ENCODE peak calls at places on chromosomes 1 and 21, in ten cellular contexts. U is omental fat pad, B is foreskin fibroblast, Z is MM.1S, F is GM06990, S is astrocyte of the spinal cord, N is endothelial cell, O is left lung, I is fibroblast of mammary gland, D is lung. X is an unnamed sample.

GRCh38 chr21:16437586-16437985 is 707.8 kb downstream of the USP25 start:
- DNase-seq in U (no peak), B (no peak), Z (no peak), F (no peak), S (no peak), N (no peak), O (no peak), I (no peak), D (no peak), X (no peak)

GRCh38 chr1:1521331-1521730 is 9.4 kb downstream of the ATAD3A start:
- DNase-seq in U (no peak), B (no peak), Z (no peak), F (no peak), S (no peak), N (no peak), O (no peak), I (no peak), D (no peak), X (no peak)

GRCh38 chr1:2049517-2050481 is at the start of gene PRKCZ:
- DNase-seq in U (peak), B (no peak), Z (no peak), F (peak), S (no peak), N (peak), O (peak), I (no peak), D (peak), X (peak)

GRCh38 chr1:41382531-41383090 is 21.4 kb downstream of the FOXO6 start:
- DNase-seq in U (no peak), B (peak), Z (no peak), F (no peak), S (no peak), N (no peak), O (no peak), I (no peak), D (peak), X (peak)

GRCh38 chr1:25996966-25997758 is 701 bp downstream of the PAFAH2 start:
- DNase-seq in U (no peak), B (peak), Z (peak), F (peak), S (peak), N (no peak), O (no peak), I (peak), D (peak), X (peak)

GRCh38 chr1:180248731-180249681 is 18.9 kb downstream of the LHX4 start:
- DNase-seq in U (no peak), B (no peak), Z (no peak), F (no peak), S (no peak), N (no peak), O (no peak), I (no peak), D (no peak), X (peak)

GRCh38 chr1:189962171-189962570 is 515.5 kb downstream of the BRINP3 start:
- DNase-seq in U (no peak), B (peak), Z (no peak), F (no peak), S (peak), N (no peak), O (no peak), I (no peak), D (no peak), X (peak)

GRCh38 chr1:32307313-32307712 is 15.4 kb downstream of the HDAC1 start:
- DNase-seq in U (no peak), B (peak), Z (no peak), F (no peak), S (no peak), N (no peak), O (no peak), I (peak), D (no peak), X (no peak)

GRCh38 chr1:248243204-248243603 is 12.0 kb downstream of the OR2M4 start:
- DNase-seq in U (no peak), B (peak), Z (peak), F (peak), S (peak), N (no peak), O (no peak), I (peak), D (no peak), X (peak)

GRCh38 chr1:4659247-4659646 is 4.8 kb downstream of the AJAP1 start:
- DNase-seq in U (no peak), B (no peak), Z (no peak), F (no peak), S (no peak), N (no peak), O (no peak), I (no peak), D (no peak), X (no peak)

GRCh38 chr1:230169454-230170152 is 102.6 kb downstream of the GALNT2 start:
- DNase-seq in U (no peak), B (no peak), Z (peak), F (no peak), S (no peak), N (no peak), O (no peak), I (no peak), D (no peak), X (no peak)

GRCh38 chr1:229094476-229095311 is 176.2 kb upstream of the RAB4A start:
- DNase-seq in U (no peak), B (no peak), Z (no peak), F (no peak), S (no peak), N (no peak), O (no peak), I (peak), D (no peak), X (peak)

GRCh38 chr21:38170283-38170682 is 86.5 kb upstream of the KCNJ15 start:
- DNase-seq in U (no peak), B (peak), Z (peak), F (no peak), S (peak), N (peak), O (no peak), I (peak), D (peak), X (peak)

GRCh38 chr1:147089457-147089856 is 82.8 kb downstream of the PRKAB2 start:
- DNase-seq in U (no peak), B (no peak), Z (no peak), F (no peak), S (no peak), N (no peak), O (no peak), I (no peak), D (no peak), X (no peak)

GRCh38 chr1:51416910-51417309 is 86.5 kb upstream of the TTC39A start:
- DNase-seq in U (no peak), B (no peak), Z (no peak), F (no peak), S (no peak), N (no peak), O (no peak), I (no peak), D (no peak), X (no peak)

GRCh38 chr1:198775606-198776005 is 136.8 kb downstream of the PTPRC start:
- DNase-seq in U (no peak), B (peak), Z (no peak), F (no peak), S (peak), N (no peak), O (peak), I (peak), D (no peak), X (peak)

GRCh38 chr1:117671781-117672501 is 66.1 kb downstream of the TENT5C start:
- DNase-seq in U (no peak), B (no peak), Z (no peak), F (no peak), S (peak), N (peak), O (no peak), I (peak), D (peak), X (peak)

GRCh38 chr1:151157067-151157531 is 650 bp downstream of the TNFAIP8L2 start:
- DNase-seq in U (no peak), B (no peak), Z (no peak), F (peak), S (no peak), N (no peak), O (no peak), I (no peak), D (no peak), X (no peak)

GRCh38 chr21:29526545-29526944 is 227.8 kb downstream of the BACH1 start:
- DNase-seq in U (no peak), B (no peak), Z (no peak), F (no peak), S (no peak), N (no peak), O (no peak), I (no peak), D (no peak), X (no peak)

GRCh38 chr1:63960326-63960725 is 186.5 kb downstream of the ROR1 start:
- DNase-seq in U (no peak), B (peak), Z (no peak), F (no peak), S (no peak), N (no peak), O (no peak), I (peak), D (no peak), X (peak)

GRCh38 chr1:199396456-199396855 is 631.1 kb upstream of the NR5A2 start:
- DNase-seq in U (no peak), B (no peak), Z (no peak), F (no peak), S (no peak), N (no peak), O (no peak), I (no peak), D (no peak), X (no peak)

GRCh38 chr21:42878678-42878992 is 704 bp downstream of the WDR4 start:
- DNase-seq in U (no peak), B (no peak), Z (no peak), F (no peak), S (no peak), N (no peak), O (no peak), I (no peak), D (no peak), X (no peak)

GRCh38 chr1:42035205-42035829 is 116.6 kb upstream of the HIVEP3 start:
- DNase-seq in U (no peak), B (peak), Z (peak), F (no peak), S (peak), N (peak), O (peak), I (peak), D (peak), X (peak)

GRCh38 chr1:44405804-44406743 is 1.0 kb downstream of the RNF220 start:
- DNase-seq in U (no peak), B (peak), Z (no peak), F (peak), S (no peak), N (peak), O (peak), I (no peak), D (no peak), X (peak)

GRCh38 chr1:98053471-98054366 is 132.9 kb upstream of the DPYD start:
- DNase-seq in U (no peak), B (peak), Z (peak), F (peak), S (peak), N (peak), O (peak), I (peak), D (peak), X (peak)

GRCh38 chr1:3019516-3020051 is 1.7 kb upstream of the ACTRT2 start:
- DNase-seq in U (no peak), B (no peak), Z (no peak), F (no peak), S (no peak), N (no peak), O (no peak), I (no peak), D (no peak), X (no peak)

GRCh38 chr1:8047686-8048522 is 21.8 kb upstream of the ERRFI1 start:
- DNase-seq in U (no peak), B (peak), Z (no peak), F (no peak), S (peak), N (no peak), O (no peak), I (peak), D (no peak), X (peak)

GRCh38 chr21:15170614-15171013 is 105.8 kb upstream of the NRIP1 start:
- DNase-seq in U (no peak), B (no peak), Z (no peak), F (no peak), S (no peak), N (no peak), O (no peak), I (no peak), D (no peak), X (no peak)

GRCh38 chr21:46381521-46381920 is 57.6 kb downstream of the PCNT start:
- DNase-seq in U (no peak), B (no peak), Z (no peak), F (no peak), S (no peak), N (no peak), O (no peak), I (no peak), D (no peak), X (no peak)

GRCh38 chr1:63917571-63918394 is 144.0 kb downstream of the ROR1 start:
- DNase-seq in U (no peak), B (no peak), Z (peak), F (no peak), S (no peak), N (peak), O (no peak), I (peak), D (no peak), X (peak)

GRCh38 chr21:27213328-27213727 is 246.4 kb upstream of the ADAMTS5 start:
- DNase-seq in U (no peak), B (peak), Z (no peak), F (no peak), S (no peak), N (no peak), O (no peak), I (peak), D (no peak), X (peak)

GRCh38 chr1:8161546-8162110 is 135.5 kb upstream of the ERRFI1 start:
- DNase-seq in U (no peak), B (no peak), Z (no peak), F (no peak), S (no peak), N (no peak), O (no peak), I (no peak), D (no peak), X (no peak)

GRCh38 chr1:245917403-245917802 is 589.7 kb downstream of the SMYD3 start:
- DNase-seq in U (no peak), B (no peak), Z (no peak), F (no peak), S (no peak), N (no peak), O (no peak), I (no peak), D (no peak), X (no peak)

GRCh38 chr1:55447488-55447887 is 232.3 kb upstream of the USP24 start:
- DNase-seq in U (no peak), B (peak), Z (no peak), F (no peak), S (no peak), N (no peak), O (no peak), I (peak), D (no peak), X (no peak)

GRCh38 chr1:118986839-118987430 is 1.2 kb downstream of the TBX15 start:
- DNase-seq in U (no peak), B (peak), Z (no peak), F (no peak), S (no peak), N (no peak), O (no peak), I (no peak), D (no peak), X (no peak)

GRCh38 chr1:22500476-22500875 is 48.8 kb downstream of the ZBTB40 start:
- DNase-seq in U (no peak), B (peak), Z (no peak), F (no peak), S (peak), N (no peak), O (no peak), I (peak), D (peak), X (peak)
- TF ChIP-seq CTCF in U (no peak), B (no peak), Z (no peak), F (no peak), S (no peak), N (no peak), O (no peak), I (no peak), D (no peak), X (no peak)

GRCh38 chr1:107692580-107693345 is 272.2 kb downstream of the VAV3 start:
- DNase-seq in U (no peak), B (no peak), Z (no peak), F (no peak), S (no peak), N (no peak), O (no peak), I (no peak), D (no peak), X (no peak)
- TF ChIP-seq CTCF in U (no peak), B (no peak), Z (no peak), F (no peak), S (no peak), N (no peak), O (no peak), I (no peak), D (no peak), X (no peak)

GRCh38 chr21:39185157-39185556 is 1.9 kb upstream of the PSMG1 start:
- DNase-seq in U (no peak), B (no peak), Z (no peak), F (no peak), S (no peak), N (no peak), O (no peak), I (no peak), D (no peak), X (no peak)

GRCh38 chr21:39182484-39183271 is 573 bp downstream of the PSMG1 start:
- DNase-seq in U (no peak), B (peak), Z (peak), F (no peak), S (peak), N (peak), O (no peak), I (no peak), D (no peak), X (peak)

GRCh38 chr21:39184050-39184980 is 1.1 kb upstream of the PSMG1 start:
- DNase-seq in U (no peak), B (peak), Z (peak), F (no peak), S (peak), N (no peak), O (no peak), I (no peak), D (no peak), X (peak)

GRCh38 chr21:39182016-39182415 is 1.2 kb downstream of the PSMG1 start:
- DNase-seq in U (no peak), B (no peak), Z (peak), F (no peak), S (no peak), N (no peak), O (no peak), I (no peak), D (no peak), X (no peak)

DNA sequence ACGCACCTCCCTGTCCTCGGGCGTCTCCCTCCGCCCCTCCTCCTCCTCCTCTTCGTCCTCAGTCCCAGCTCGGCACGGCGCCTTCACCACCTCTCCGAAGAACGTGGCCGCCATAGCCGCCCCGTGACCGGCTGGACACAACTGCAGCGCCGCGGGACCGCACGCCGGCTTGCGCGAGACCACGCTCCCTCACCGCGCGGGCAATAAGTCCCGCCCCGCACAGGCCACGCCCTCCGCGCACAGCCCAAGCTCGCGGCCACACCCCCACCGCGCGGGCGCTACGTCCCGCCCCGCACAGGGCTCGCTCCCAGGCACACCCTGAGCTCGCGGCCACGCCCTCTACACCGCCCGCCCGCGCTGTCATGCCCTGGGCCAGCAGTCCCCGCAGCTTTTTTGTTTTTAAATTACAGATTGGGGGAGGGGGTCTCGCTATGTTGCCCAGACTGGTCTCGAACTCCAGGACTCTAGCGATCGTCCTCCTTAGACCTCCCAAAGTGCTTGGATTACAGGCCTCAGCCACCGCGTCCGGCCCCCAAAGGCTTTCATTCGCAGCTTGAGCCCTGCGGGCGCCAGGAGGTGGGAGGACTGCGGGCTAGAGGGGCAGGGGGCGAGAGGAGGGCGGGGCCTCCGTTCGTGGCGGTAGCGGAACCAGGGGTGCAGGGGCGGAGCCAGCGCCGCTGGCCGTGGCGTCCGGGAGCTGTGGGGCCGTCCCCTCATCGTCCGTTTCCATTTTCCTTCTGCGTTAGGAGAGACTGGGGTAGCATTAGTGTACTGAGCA is at the start of gene PSMG1:
- DNase-seq in U (peak), B (peak), Z (peak), F (peak), S (peak), N (peak), O (peak), I (peak), D (peak), X (peak)
- TF ChIP-seq CTCF in U (no peak), B (no peak), Z (no peak), F (no peak), S (no peak), N (no peak), O (no peak), I (no peak), D (no peak), X (no peak)

DNA sequence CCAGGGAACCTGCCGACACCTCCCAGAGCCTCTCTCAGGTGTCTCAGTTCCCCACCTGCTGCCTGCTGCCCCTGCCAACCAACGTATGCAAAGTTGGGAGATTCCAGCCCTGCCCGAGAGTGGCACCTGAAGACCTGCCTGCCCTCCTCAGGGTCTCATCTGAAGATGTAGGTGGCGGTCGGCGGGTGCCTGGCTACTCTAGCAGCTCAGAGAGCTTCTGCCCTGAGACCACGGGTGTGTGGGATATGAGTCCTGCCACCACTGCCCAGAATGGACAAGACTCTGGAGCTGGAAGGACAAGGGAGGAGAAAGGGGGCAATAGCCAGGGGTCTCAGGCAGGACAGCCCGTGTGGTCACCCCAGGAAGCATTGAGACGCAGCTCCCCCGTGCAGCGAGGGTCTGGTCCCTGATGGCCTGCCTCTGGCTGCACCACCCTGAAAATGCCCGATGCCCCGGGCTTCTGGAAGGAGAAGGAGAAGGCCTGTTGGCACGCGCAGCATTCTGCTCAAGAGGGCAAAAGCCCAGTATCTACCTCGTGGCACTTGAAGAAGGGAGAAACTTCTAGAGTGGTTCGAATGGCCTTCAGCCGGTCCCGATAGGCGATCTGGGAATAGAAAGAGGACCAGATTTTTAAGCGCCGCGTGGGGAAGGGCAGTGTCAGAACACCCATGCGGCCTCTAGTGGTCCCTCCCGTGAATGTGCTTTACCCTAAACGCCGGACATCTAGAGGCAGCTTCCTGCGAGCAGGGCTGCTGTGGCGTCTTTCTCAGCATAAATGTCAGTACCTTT is 88.8 kb downstream of the STUM start:
- DNase-seq in U (no peak), B (peak), Z (no peak), F (no peak), S (no peak), N (no peak), O (peak), I (peak), D (no peak), X (peak)
- TF ChIP-seq CTCF in U (no peak), B (peak), Z (no peak), F (no peak), S (peak), N (no peak), O (peak), I (peak), D (no peak), X (peak)